ENCODE peak calls at places on chromosomes 5 and 9, in nine cellular contexts. K, Z, W, X, R, H, F, M and T are unnamed samples.
A peak's percentile ranks its signal among the peaks of the same experiment; 100 is the strongest.

GRCh38 chr5:109316631-109317030 is 93.1 kb downstream of the PJA2 start:
- DNase-seq in W (peak; percentile 4), R (no peak), H (no peak), F (no peak), Z (no peak), M (peak; percentile 45), K (no peak), X (no peak), T (peak; percentile 76)

GRCh38 chr5:72235725-72236124 is 84.3 kb downstream of the MRPS27 start:
- DNase-seq in R (no peak), K (no peak), M (peak; percentile 51), H (no peak), X (no peak), F (no peak), Z (no peak), W (no peak), T (no peak)

GRCh38 chr9:33255471-33255870 is 9.0 kb downstream of the BAG1 start:
- DNase-seq in F (no peak), W (no peak), M (no peak), X (no peak), K (no peak), R (no peak), H (no peak), Z (no peak), T (no peak)

GRCh38 chr9:105877719-105878118 is 183.4 kb downstream of the TMEM38B start:
- DNase-seq in M (no peak), H (no peak), Z (no peak), F (no peak), K (no peak), W (no peak), R (no peak), X (no peak), T (no peak)

GRCh38 chr9:130847306-130848217 is 12.5 kb downstream of the ABL1 start:
- DNase-seq in K (peak; percentile 59), X (peak; percentile 44), H (peak; percentile 97), M (peak; percentile 100), F (peak; percentile 39), Z (peak; percentile 26), R (peak; percentile 90), W (peak; percentile 99), T (peak; percentile 100)

GRCh38 chr9:19198406-19198805 is 32.1 kb upstream of the DENND4C start:
- DNase-seq in H (no peak), K (no peak), R (no peak), M (no peak), F (no peak), X (no peak), Z (no peak), W (no peak), T (no peak)

GRCh38 chr9:129485140-129485758 is 135.7 kb downstream of the C9orf50 start:
- DNase-seq in H (no peak), X (no peak), Z (no peak), R (no peak), K (no peak), F (no peak), M (no peak), W (no peak), T (no peak)

GRCh38 chr5:75089137-75089536 is 36.8 kb upstream of the GCNT4 start:
- DNase-seq in X (no peak), Z (no peak), M (no peak), K (no peak), R (no peak), H (no peak), F (no peak), W (no peak), T (peak; percentile 3)

GRCh38 chr9:137199411-137200121 is 975 bp downstream of the TPRN start:
- DNase-seq in M (no peak), W (peak; percentile 47), K (no peak), X (no peak), R (no peak), H (peak; percentile 54), F (no peak), Z (peak; percentile 45), T (no peak)
- H3K4me3 ChIP-seq in M (peak overlapping the region; percentile 52), W (peak overlapping the region; percentile 58), K (peak overlapping the region; percentile 73), X (peak overlapping the region; percentile 78), R (no peak overlapping the region), H (peak overlapping the region; percentile 57), F (peak overlapping the region; percentile 84), Z (peak overlapping the region; percentile 48), T (peak overlapping the region; percentile 42)

GRCh38 chr9:137229903-137230719 is 590 bp upstream of the SLC34A3 start:
- DNase-seq in W (no peak), R (no peak), M (no peak), Z (no peak), H (no peak), X (no peak), K (no peak), F (no peak), T (no peak)
- TF ChIP-seq CTCF in W (no peak), R (no peak), M (no peak), Z (no peak), H (no peak), X (no peak), K (no peak), F (no peak), T (no peak)

GRCh38 chr9:35603506-35603985 is 1.5 kb upstream of the TESK1 start:
- DNase-seq in M (peak; percentile 96), W (peak; percentile 93), F (peak; percentile 55), X (peak; percentile 56), K (peak; percentile 65), H (peak; percentile 93), R (peak; percentile 86), Z (no peak), T (peak; percentile 91)
- H3K4me3 ChIP-seq in M (peak overlapping the region; percentile 58), W (peak overlapping the region; percentile 34), F (peak overlapping the region; percentile 14), X (peak overlapping the region; percentile 93), K (peak overlapping the region; percentile 91), H (peak overlapping the region; percentile 50), R (peak overlapping the region; percentile 65), Z (peak overlapping the region; percentile 24), T (peak overlapping the region; percentile 55)

GRCh38 chr9:5714501-5715401 is 85.8 kb downstream of the RIC1 start:
- DNase-seq in H (peak; percentile 65), M (peak; percentile 21), F (no peak), W (peak; percentile 33), K (no peak), Z (no peak), R (no peak), X (no peak), T (peak; percentile 57)
- TF ChIP-seq CTCF in H (peak; percentile 72), M (peak; percentile 20), F (peak; percentile 19), W (peak; percentile 40), K (no peak), Z (peak; percentile 19), R (no peak), X (no peak), T (peak; percentile 45)

DNA sequence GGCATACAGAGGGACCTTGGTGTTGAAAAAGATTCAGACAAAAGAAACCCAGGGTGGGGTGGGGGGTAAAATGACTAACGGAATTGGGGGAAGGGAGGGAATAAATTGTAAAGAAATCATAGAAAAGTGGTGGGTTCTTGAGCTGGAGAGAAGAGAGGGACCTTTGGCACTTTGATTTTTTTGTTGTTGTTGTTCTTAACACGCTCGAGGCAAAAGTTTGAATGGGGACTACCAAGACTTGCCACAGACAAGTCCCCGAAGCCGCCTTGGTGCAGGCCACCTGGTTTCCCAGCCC is 616 bp downstream of the VCAN start:
- DNase-seq in X (no peak), M (no peak), F (no peak), Z (no peak), W (peak; percentile 14), R (no peak), K (no peak), H (peak; percentile 35), T (no peak)
- H3K4me3 ChIP-seq in X (peak overlapping the region; percentile 54), M (peak overlapping the region; percentile 82), F (peak overlapping the region; percentile 39), Z (no peak overlapping the region), W (peak overlapping the region; percentile 90), R (peak overlapping the region; percentile 35), K (peak overlapping the region; percentile 29), H (peak overlapping the region; percentile 77), T (peak overlapping the region; percentile 81)

GRCh38 chr5:53381-54174 is 38.4 kb upstream of the PLEKHG4B start:
- DNase-seq in M (peak; percentile 6), X (peak; percentile 73), F (no peak), Z (peak; percentile 69), W (peak; percentile 37), K (peak; percentile 23), H (peak; percentile 34), R (no peak), T (no peak)
- TF ChIP-seq CTCF in M (no peak), X (no peak), F (no peak), Z (no peak), W (peak; percentile 7), K (no peak), H (peak; percentile 18), R (no peak), T (no peak)

GRCh38 chr9:78934880-78935279 is 636.9 kb upstream of the TLE4 start:
- DNase-seq in R (no peak), W (no peak), F (no peak), H (no peak), K (no peak), Z (no peak), X (no peak), M (no peak), T (no peak)
- H3K4me3 ChIP-seq in R (no peak overlapping the region), W (no peak overlapping the region), F (no peak overlapping the region), H (no peak overlapping the region), K (no peak overlapping the region), Z (no peak overlapping the region), X (no peak overlapping the region), M (no peak overlapping the region), T (no peak overlapping the region)

GRCh38 chr9:26502311-26502710 is 390.3 kb downstream of the CAAP1 start:
- DNase-seq in X (no peak), F (no peak), R (no peak), M (no peak), W (no peak), H (no peak), Z (no peak), K (no peak), T (no peak)
- TF ChIP-seq CTCF in X (no peak), F (no peak), R (no peak), M (no peak), W (no peak), H (no peak), Z (no peak), K (no peak), T (no peak)